ENCODE peak calls at places on chromosomes 6 and 20, in nine cellular contexts. C, F, P, Y, Z, B, N, L and O are unnamed samples.
A peak's percentile ranks its signal among the peaks of the same experiment; 100 is the strongest.

GRCh38 chr20:33644313-33645071 is 17.6 kb upstream of the C20orf144 start:
- DNase-seq in C (no peak), F (no peak), P (no peak), Y (no peak), Z (no peak), B (no peak), N (no peak), L (no peak), O (no peak)

GRCh38 chr6:39102024-39102820 is 12.8 kb downstream of the SAYSD1 start:
- DNase-seq in C (peak; percentile 24), F (peak; percentile 66), P (peak; percentile 9), Y (no peak), Z (peak; percentile 23), B (peak; percentile 75), N (peak; percentile 36), L (peak; percentile 23), O (peak; percentile 75)

GRCh38 chr6:145783796-145784195 is 30.8 kb downstream of the FBXO30 start:
- DNase-seq in C (no peak), F (no peak), P (no peak), Y (no peak), Z (no peak), B (no peak), N (no peak), L (no peak), O (no peak)

GRCh38 chr6:44268095-44268628 is 2.1 kb upstream of the TMEM151B start:
- DNase-seq in C (peak; percentile 52), F (peak; percentile 73), P (peak; percentile 69), Y (peak; percentile 32), Z (peak; percentile 81), B (peak; percentile 92), N (peak; percentile 60), L (peak; percentile 62), O (peak; percentile 83)

GRCh38 chr6:112802154-112802553 is 455.0 kb downstream of the RFPL4B start:
- DNase-seq in C (peak; percentile 95), F (peak; percentile 71), P (peak; percentile 93), Y (no peak), Z (no peak), B (no peak), N (no peak), L (no peak), O (no peak)

GRCh38 chr20:43404880-43405279 is 52.8 kb upstream of the SRSF6 start:
- DNase-seq in C (peak; percentile 13), F (no peak), P (no peak), Y (no peak), Z (peak; percentile 0), B (peak; percentile 18), N (no peak), L (peak; percentile 14), O (no peak)

GRCh38 chr20:48051810-48052491 is 266.7 kb upstream of the SULF2 start:
- DNase-seq in C (peak; percentile 95), F (peak; percentile 27), P (peak; percentile 82), Y (no peak), Z (peak; percentile 64), B (peak; percentile 47), N (no peak), L (no peak), O (peak; percentile 45)

GRCh38 chr20:62358171-62358719 is 8.9 kb downstream of the LAMA5 start:
- DNase-seq in C (no peak), F (no peak), P (peak; percentile 65), Y (no peak), Z (no peak), B (no peak), N (no peak), L (no peak), O (peak; percentile 46)

GRCh38 chr6:169844946-169845345 is 93.5 kb downstream of the ERMARD start:
- DNase-seq in C (no peak), F (no peak), P (no peak), Y (no peak), Z (no peak), B (no peak), N (no peak), L (no peak), O (no peak)

GRCh38 chr20:4563031-4563430 is 158.7 kb upstream of the PRND start:
- DNase-seq in C (peak; percentile 68), F (no peak), P (no peak), Y (no peak), Z (no peak), B (no peak), N (no peak), L (no peak), O (no peak)

GRCh38 chr6:140494321-140495085 is 1120.1 kb upstream of the CITED2 start:
- DNase-seq in C (peak; percentile 44), F (peak; percentile 11), P (no peak), Y (no peak), Z (no peak), B (no peak), N (no peak), L (no peak), O (no peak)

GRCh38 chr6:37279366-37280134 is 21.6 kb upstream of the TMEM217 start:
- DNase-seq in C (peak; percentile 70), F (peak; percentile 66), P (no peak), Y (no peak), Z (no peak), B (no peak), N (no peak), L (no peak), O (no peak)

GRCh38 chr6:34657307-34657978 is 39.1 kb downstream of the ILRUN start:
- DNase-seq in C (peak; percentile 88), F (peak; percentile 67), P (peak; percentile 92), Y (no peak), Z (peak; percentile 69), B (no peak), N (no peak), L (peak; percentile 28), O (peak; percentile 61)

GRCh38 chr20:36670665-36671357 is 24.8 kb upstream of the SLA2 start:
- DNase-seq in C (no peak), F (no peak), P (no peak), Y (no peak), Z (peak; percentile 43), B (no peak), N (no peak), L (no peak), O (no peak)

GRCh38 chr20:46083101-46083500 is 6.7 kb downstream of the NCOA5 start:
- DNase-seq in C (no peak), F (no peak), P (no peak), Y (no peak), Z (no peak), B (no peak), N (no peak), L (no peak), O (no peak)

GRCh38 chr20:24406761-24407550 is 62.5 kb upstream of the SYNDIG1 start:
- DNase-seq in C (no peak), F (no peak), P (no peak), Y (no peak), Z (no peak), B (no peak), N (no peak), L (peak; percentile 11), O (no peak)

GRCh38 chr20:53695797-53696527 is 102.3 kb upstream of the ZNF217 start:
- DNase-seq in C (no peak), F (no peak), P (no peak), Y (no peak), Z (no peak), B (no peak), N (no peak), L (no peak), O (no peak)

GRCh38 chr20:11159728-11160127 is 485.9 kb upstream of the JAG1 start:
- DNase-seq in C (peak; percentile 88), F (peak; percentile 35), P (peak; percentile 72), Y (no peak), Z (no peak), B (no peak), N (no peak), L (no peak), O (peak; percentile 46)

GRCh38 chr6:13470240-13471140 is 16.9 kb downstream of the GFOD1 start:
- DNase-seq in C (peak; percentile 15), F (no peak), P (no peak), Y (peak; percentile 79), Z (no peak), B (no peak), N (peak; percentile 14), L (no peak), O (no peak)

GRCh38 chr20:34190679-34191090 is 50.5 kb upstream of the ASIP start:
- DNase-seq in C (peak; percentile 89), F (peak; percentile 92), P (peak; percentile 82), Y (peak; percentile 67), Z (peak; percentile 86), B (peak; percentile 89), N (peak; percentile 72), L (peak; percentile 51), O (peak; percentile 93)

GRCh38 chr6:47126647-47127339 is 84.7 kb upstream of the ADGRF1 start:
- DNase-seq in C (peak; percentile 46), F (no peak), P (peak; percentile 51), Y (no peak), Z (peak; percentile 87), B (peak; percentile 77), N (no peak), L (no peak), O (peak; percentile 41)

GRCh38 chr6:14951704-14952103 is 294.2 kb upstream of the JARID2 start:
- DNase-seq in C (peak; percentile 33), F (peak; percentile 33), P (no peak), Y (no peak), Z (peak; percentile 12), B (peak; percentile 16), N (no peak), L (no peak), O (no peak)

GRCh38 chr6:75386050-75386770 is 101.6 kb upstream of the TMEM30A start:
- DNase-seq in C (peak; percentile 47), F (peak; percentile 12), P (no peak), Y (no peak), Z (no peak), B (no peak), N (no peak), L (no peak), O (no peak)

GRCh38 chr20:24769878-24770627 is 179.0 kb upstream of the CST7 start:
- DNase-seq in C (no peak), F (no peak), P (no peak), Y (no peak), Z (no peak), B (no peak), N (no peak), L (peak; percentile 3), O (no peak)

GRCh38 chr6:82040405-82041221 is 206.9 kb downstream of the IBTK start:
- DNase-seq in C (peak; percentile 78), F (peak; percentile 58), P (peak; percentile 72), Y (peak; percentile 9), Z (peak; percentile 70), B (peak; percentile 68), N (peak; percentile 43), L (peak; percentile 9), O (peak; percentile 81)

GRCh38 chr6:132888701-132889100 is 74.3 kb downstream of the RPS12 start:
- DNase-seq in C (no peak), F (no peak), P (no peak), Y (no peak), Z (no peak), B (no peak), N (no peak), L (no peak), O (no peak)

GRCh38 chr20:3730803-3731370 is 1.6 kb upstream of the HSPA12B start:
- DNase-seq in C (no peak), F (no peak), P (no peak), Y (no peak), Z (peak; percentile 14), B (no peak), N (no peak), L (no peak), O (peak; percentile 79)

GRCh38 chr6:71444222-71444621 is 155.6 kb downstream of the OGFRL1 start:
- DNase-seq in C (peak; percentile 19), F (no peak), P (peak; percentile 41), Y (no peak), Z (peak; percentile 13), B (no peak), N (no peak), L (no peak), O (no peak)

GRCh38 chr6:6749791-6750434 is 161.4 kb downstream of the LY86 start:
- DNase-seq in C (peak; percentile 88), F (peak; percentile 89), P (peak; percentile 15), Y (no peak), Z (no peak), B (peak; percentile 75), N (no peak), L (peak; percentile 61), O (peak; percentile 75)

GRCh38 chr6:139442188-139442625 is 67.8 kb upstream of the CITED2 start:
- DNase-seq in C (no peak), F (no peak), P (no peak), Y (no peak), Z (no peak), B (no peak), N (no peak), L (peak; percentile 10), O (no peak)

GRCh38 chr6:33053230-33053629 is 20.2 kb downstream of the HLA-DPA1 start:
- DNase-seq in C (no peak), F (no peak), P (no peak), Y (no peak), Z (no peak), B (no peak), N (no peak), L (no peak), O (no peak)